ENCODE peak calls at places on chromosomes 3 and 15, in four cellular contexts. V is suprapubic skin, H is stomach, O is transverse colon. P is an unnamed sample.

GRCh38 chr15:80423215-80423614 is 19.0 kb downstream of the ARNT2 start:
- DNase-seq in V (no peak), H (no peak), O (no peak), P (no peak)

GRCh38 chr3:13896473-13897154 is 16.7 kb upstream of the WNT7A start:
- DNase-seq in O (peak; percentile 59), H (peak; percentile 63), V (no peak), P (peak; percentile 43)

GRCh38 chr3:141367038-141367730 is 1.1 kb upstream of the ZBTB38 start:
- DNase-seq in V (no peak), O (no peak), H (no peak), P (peak; percentile 44)

GRCh38 chr15:79218588-79219200 is 63.8 kb upstream of the ANKRD34C start:
- DNase-seq in O (no peak), H (no peak), V (peak; percentile 4), P (no peak)

GRCh38 chr15:78808550-78808949 is 2.7 kb downstream of the ADAMTS7 start:
- DNase-seq in H (no peak), V (no peak), O (no peak), P (no peak)

GRCh38 chr15:73240864-73241499 is 127.8 kb downstream of the HCN4 start:
- DNase-seq in V (peak; percentile 83), H (peak; percentile 77), O (peak; percentile 73), P (peak; percentile 50)

GRCh38 chr3:161914703-161915102 is 418.1 kb downstream of the OTOL1 start:
- DNase-seq in H (no peak), O (peak; percentile 14), V (no peak), P (no peak)

GRCh38 chr3:50587806-50588758 is 18.8 kb downstream of the HEMK1 start:
- DNase-seq in V (no peak), O (no peak), H (no peak), P (no peak)

GRCh38 chr3:191424871-191425270 is 36.1 kb upstream of the PYDC2 start:
- DNase-seq in V (no peak), H (no peak), O (no peak), P (no peak)

GRCh38 chr3:194592798-194593752 is 40.1 kb downstream of the TMEM44 start:
- DNase-seq in H (peak; percentile 29), V (no peak), O (no peak), P (no peak)

GRCh38 chr3:107699682-107700081 is 176.9 kb downstream of the BBX start:
- DNase-seq in H (no peak), V (no peak), O (no peak), P (no peak)

GRCh38 chr3:97694876-97695275 is 69.7 kb upstream of the ARL6 start:
- DNase-seq in H (no peak), V (no peak), O (no peak), P (no peak)

GRCh38 chr3:73365756-73366397 is 258.9 kb downstream of the PDZRN3 start:
- DNase-seq in H (no peak), O (peak; percentile 52), V (no peak), P (peak; percentile 60)

GRCh38 chr3:188184649-188185048 is 30.7 kb downstream of the LPP start:
- DNase-seq in V (no peak), H (no peak), O (no peak), P (no peak)

GRCh38 chr3:13783556-13783955 is 96.3 kb downstream of the WNT7A start:
- DNase-seq in H (no peak), V (no peak), O (no peak), P (no peak)

GRCh38 chr3:46693038-46693896 is at the start of gene ALS2CL:
- DNase-seq in O (peak; percentile 81), V (peak; percentile 85), H (peak; percentile 72), P (peak; percentile 67)

GRCh38 chr3:171326717-171327440 is 133.3 kb downstream of the TNIK start:
- DNase-seq in H (no peak), O (no peak), V (no peak), P (no peak)

GRCh38 chr3:21170964-21171363 is 580.0 kb downstream of the ZNF385D start:
- DNase-seq in H (no peak), V (no peak), O (no peak), P (no peak)

GRCh38 chr15:68465861-68466560 is 34.0 kb upstream of the ITGA11 start:
- DNase-seq in O (no peak), H (no peak), V (no peak), P (no peak)

GRCh38 chr15:68265674-68266073 is 11.9 kb upstream of the FEM1B start:
- DNase-seq in H (no peak), V (no peak), O (no peak), P (no peak)

GRCh38 chr3:127356381-127356780 is 68.5 kb upstream of the PRR20G start:
- DNase-seq in O (no peak), H (no peak), V (no peak), P (no peak)

GRCh38 chr3:106420628-106421027 is 551.8 kb upstream of the CBLB start:
- DNase-seq in H (no peak), O (no peak), V (no peak), P (no peak)

GRCh38 chr3:40873934-40874699 is 325.2 kb upstream of the CTNNB1 start:
- DNase-seq in H (no peak), O (no peak), V (no peak), P (no peak)

GRCh38 chr15:31464216-31465082 is 137.8 kb downstream of the KLF13 start:
- DNase-seq in O (no peak), H (peak; percentile 17), V (peak; percentile 65), P (no peak)

GRCh38 chr15:52186651-52187486 is 4.3 kb downstream of the GNB5 start:
- DNase-seq in V (no peak), O (no peak), H (no peak), P (peak; percentile 43)

GRCh38 chr3:148319161-148319915 is 378.4 kb upstream of the AGTR1 start:
- DNase-seq in O (no peak), V (no peak), H (no peak), P (no peak)

GRCh38 chr3:122678496-122678895 is 2.1 kb upstream of the PARP14 start:
- DNase-seq in H (no peak), V (no peak), O (no peak), P (no peak)

GRCh38 chr3:146653978-146654377 is 48.8 kb upstream of the PLSCR5 start:
- DNase-seq in V (no peak), O (no peak), H (no peak), P (no peak)

GRCh38 chr3:123447416-123447748 is 1.5 kb downstream of the ADCY5 start:
- DNase-seq in V (no peak), H (no peak), O (no peak), P (no peak)

GRCh38 chr3:56881035-56881575 is 79.4 kb upstream of the ARHGEF3 start:
- DNase-seq in V (no peak), H (no peak), O (no peak), P (no peak)

GRCh38 chr15:25903024-25903581 is 40.0 kb upstream of the ATP10A start:
- DNase-seq in V (no peak), O (no peak), H (no peak), P (no peak)

GRCh38 chr15:84638103-84638502 is 16.0 kb downstream of the WDR73 start:
- DNase-seq in O (no peak), H (no peak), V (no peak), P (no peak)

GRCh38 chr3:173857154-173857553 is 459.6 kb downstream of the NLGN1 start:
- DNase-seq in H (no peak), V (no peak), O (no peak), P (no peak)

GRCh38 chr15:42011074-42011473 is 9.8 kb downstream of the PLA2G4E start:
- DNase-seq in O (no peak), V (no peak), H (no peak), P (no peak)

GRCh38 chr15:41505776-41506175 is 7.9 kb downstream of the LTK start:
- DNase-seq in V (no peak), H (no peak), O (no peak), P (no peak)

GRCh38 chr3:36957862-36958686 is 13.2 kb upstream of the TRANK1 start:
- DNase-seq in O (peak; percentile 20), V (no peak), H (no peak), P (no peak)
- TF ChIP-seq EP300 in O (no peak), V (no peak), H (no peak), P (no peak)

DNA sequence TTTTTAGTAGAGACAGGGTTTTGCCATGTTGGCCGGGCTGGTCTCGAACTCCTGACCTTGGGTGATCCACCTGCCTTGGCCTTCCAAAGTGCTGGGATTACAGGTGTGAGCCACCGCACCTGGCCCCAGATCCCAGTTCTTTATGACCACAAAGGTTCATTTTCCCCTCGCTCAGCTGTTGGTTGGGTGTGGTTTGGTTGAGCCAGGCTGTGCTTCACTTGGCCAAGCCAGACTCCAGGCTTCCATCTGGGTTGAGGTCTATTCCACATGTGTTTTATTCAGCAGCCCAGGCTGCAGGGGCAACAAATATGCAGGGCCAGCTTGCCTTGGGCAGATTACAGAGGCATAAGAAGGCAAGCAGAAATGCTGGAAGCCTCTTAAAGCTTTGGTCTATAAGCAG is 13.7 kb downstream of the CGNL1 start:
- DNase-seq in H (no peak), V (no peak), O (no peak), P (no peak)
- H3K4me1 ChIP-seq in H (peaks cover 15% of the 10 kb centered on the region), V (peaks cover 20% of the 10 kb centered on the region), O (no peaks in the 10 kb centered on the region), P (peaks cover 7% of the 10 kb centered on the region)

GRCh38 chr3:45497963-45498362 is 96.6 kb upstream of the LIMD1 start:
- DNase-seq in H (no peak), O (no peak), V (no peak), P (no peak)

GRCh38 chr3:45503904-45504651 is 90.5 kb upstream of the LIMD1 start:
- DNase-seq in O (no peak), H (no peak), V (no peak), P (no peak)

GRCh38 chr3:45499529-45499928 is 95.0 kb upstream of the LIMD1 start:
- DNase-seq in V (no peak), H (no peak), O (no peak), P (no peak)

GRCh38 chr3:45496550-45496949 is 98.0 kb upstream of the LIMD1 start:
- DNase-seq in O (no peak), H (no peak), V (no peak), P (no peak)

GRCh38 chr3:45498532-45498931 is 96.0 kb upstream of the LIMD1 start:
- DNase-seq in H (no peak), O (no peak), V (no peak), P (no peak)
- H3K36me3 ChIP-seq in H (peaks cover 64% of the 10 kb centered on the region), O (no peaks in the 10 kb centered on the region), V (peaks cover 29% of the 10 kb centered on the region), P (no peaks in the 10 kb centered on the region)

GRCh38 chr3:195914648-195915473 is 6.5 kb upstream of the TNK2 start:
- DNase-seq in O (peak; percentile 94), V (peak; percentile 98), H (peak; percentile 95), P (peak; percentile 88)
- TF ChIP-seq EP300 in O (no peak), V (no peak), H (peak; percentile 19), P (no peak)

GRCh38 chr3:31896643-31897433 is 84.2 kb downstream of the OSBPL10 start:
- DNase-seq in O (no peak), V (no peak), H (no peak), P (no peak)
- H3K4me1 ChIP-seq in O (no peaks in the 10 kb centered on the region), V (peaks cover 22% of the 10 kb centered on the region), H (peaks cover 13% of the 10 kb centered on the region), P (no peaks in the 10 kb centered on the region)

GRCh38 chr15:63819645-63820044 is 14.1 kb downstream of the HERC1 start:
- DNase-seq in V (no peak), O (no peak), H (no peak), P (no peak)
- H3K36me3 ChIP-seq in V (no peaks in the 10 kb centered on the region), O (no peaks in the 10 kb centered on the region), H (no peaks in the 10 kb centered on the region), P (no peaks in the 10 kb centered on the region)

P was measured in ovary.